ENCODE peak calls at places on chromosomes 3 and 15, in five cellular contexts. K is ELR; C is stimulated activated CD8-positive, alpha-beta memory T cell treated with anti-CD3 and anti-CD28 coated beads, Interleukin-15, amount 100 ng/mL, for 24 hours; U is GM23338; E is GDM1. A is an unnamed sample.

GRCh38 chr3:10242182-10243065 is 5.8 kb upstream of the TATDN2 start:
- DNase-seq in U (no peak), C (peak; percentile 23), E (no peak), K (peak; percentile 62), A (no peak)

GRCh38 chr3:170632780-170633179 is 46.9 kb upstream of the SLC7A14 start:
- DNase-seq in C (no peak), U (no peak), K (no peak), E (no peak), A (no peak)

GRCh38 chr3:105365536-105366301 is 990 bp upstream of the ALCAM start:
- DNase-seq in C (no peak), E (no peak), K (peak; percentile 72), U (peak; percentile 37), A (no peak)

GRCh38 chr3:142645236-142645793 is 49.1 kb downstream of the PLS1 start:
- DNase-seq in E (no peak), C (no peak), K (peak; percentile 90), U (no peak), A (no peak)

GRCh38 chr15:101357333-101357732 is 62.3 kb upstream of the SNRPA1 start:
- DNase-seq in K (no peak), E (no peak), U (no peak), C (no peak), A (no peak)

GRCh38 chr15:39786444-39787056 is 3.9 kb upstream of the FSIP1 start:
- DNase-seq in U (peak; percentile 93), E (peak; percentile 10), K (peak; percentile 78), C (no peak), A (no peak)

GRCh38 chr3:111949712-111950111 is 29.1 kb upstream of the ABHD10 start:
- DNase-seq in K (no peak), C (no peak), E (no peak), U (no peak), A (no peak)

GRCh38 chr3:15276028-15276717 is 56.2 kb downstream of the SH3BP5 start:
- DNase-seq in E (no peak), C (no peak), K (peak; percentile 62), U (no peak), A (no peak)

GRCh38 chr3:85164446-85164845 is 205.7 kb downstream of the CADM2 start:
- DNase-seq in E (no peak), K (no peak), U (peak; percentile 11), C (no peak), A (no peak)

GRCh38 chr3:66480666-66481065 is 20.2 kb downstream of the LRIG1 start:
- DNase-seq in E (no peak), C (no peak), U (no peak), K (no peak), A (no peak)

A was measured in caudate nucleus.